ENCODE peak calls at places on chromosome 12, in ten cellular contexts. S is ovary, M is tibial nerve, L is mammary epithelial cell, Z is breast epithelium, O is tibial artery, K is left ventricle myocardium inferior, I is small intestine, Q is suprapubic skin, U is SK-N-SH. H is an unnamed sample. For H3K36me3, H3K27me3 and H3K4me1, the result is how much of the 10 kb centered on the place peaks cover.

GRCh38 chr12:94553130-94553519 is 93.5 kb upstream of the CEP83 start:
- DNase-seq in S (peak), M (no peak), L (peak), Z (no peak), O (no peak), K (no peak), I (no peak), Q (no peak), U (no peak), H (no peak)

GRCh38 chr12:29316772-29317171 is 64.2 kb downstream of the ERGIC2 start:
- DNase-seq in S (no peak), M (no peak), L (peak), Z (no peak), O (no peak), K (peak), I (peak), Q (no peak), U (no peak), H (no peak)

GRCh38 chr12:129075451-129076208 is 222.4 kb downstream of the GLT1D1 start:
- DNase-seq in S (no peak), M (no peak), L (no peak), Z (no peak), O (no peak), K (no peak), I (no peak), Q (no peak), U (no peak), H (no peak)

GRCh38 chr12:15200703-15201102 is 20.5 kb downstream of the RERG start:
- DNase-seq in S (no peak), M (no peak), L (no peak), Z (no peak), O (no peak), K (no peak), I (no peak), Q (no peak), U (no peak), H (no peak)

GRCh38 chr12:125143491-125143890 is 78.3 kb downstream of the AACS start:
- DNase-seq in S (no peak), M (no peak), L (no peak), Z (no peak), O (no peak), K (peak), I (peak), Q (no peak), U (peak), H (no peak)

GRCh38 chr12:74752196-74752595 is 214.6 kb downstream of the ATXN7L3B start:
- DNase-seq in S (no peak), M (no peak), L (no peak), Z (no peak), O (no peak), K (no peak), I (no peak), Q (no peak), U (no peak), H (no peak)

GRCh38 chr12:71060426-71060825 is 97.4 kb downstream of the TSPAN8 start:
- DNase-seq in S (no peak), M (no peak), L (no peak), Z (no peak), O (no peak), K (no peak), I (no peak), Q (no peak), U (no peak), H (no peak)

GRCh38 chr12:123097521-123098084 is 53.3 kb downstream of the PITPNM2 start:
- DNase-seq in S (peak), M (no peak), L (no peak), Z (no peak), O (peak), K (peak), I (no peak), Q (no peak), U (no peak), H (no peak)

GRCh38 chr12:47509398-47509851 is 196.4 kb downstream of the RPAP3 start:
- DNase-seq in S (no peak), M (no peak), L (peak), Z (no peak), O (no peak), K (no peak), I (no peak), Q (no peak), U (no peak), H (no peak)

GRCh38 chr12:49131973-49132461 is 822 bp upstream of the TUBA1B start:
- DNase-seq in S (no peak), M (peak), L (peak), Z (no peak), O (no peak), K (no peak), I (peak), Q (no peak), U (no peak), H (no peak)

GRCh38 chr12:132558861-132559623 is 51.3 kb downstream of the LRCOL1 start:
- DNase-seq in S (no peak), M (no peak), L (no peak), Z (no peak), O (no peak), K (no peak), I (no peak), Q (no peak), U (no peak), H (no peak)

GRCh38 chr12:73057428-73057827 is 785.3 kb downstream of the TRHDE start:
- DNase-seq in S (no peak), M (no peak), L (no peak), Z (no peak), O (no peak), K (no peak), I (no peak), Q (no peak), U (peak), H (no peak)

GRCh38 chr12:49537709-49538601 is 875 bp upstream of the KCNH3 start:
- DNase-seq in S (no peak), M (no peak), L (no peak), Z (no peak), O (no peak), K (no peak), I (no peak), Q (no peak), U (peak), H (peak)

GRCh38 chr12:14332482-14332881 is 33.0 kb upstream of the ATF7IP start:
- DNase-seq in S (no peak), M (no peak), L (no peak), Z (no peak), O (no peak), K (no peak), I (no peak), Q (no peak), U (no peak), H (no peak)

GRCh38 chr12:52907092-52907810 is 2.4 kb upstream of the KRT8 start:
- DNase-seq in S (peak), M (no peak), L (peak), Z (peak), O (no peak), K (peak), I (peak), Q (peak), U (peak), H (peak)

DNA sequence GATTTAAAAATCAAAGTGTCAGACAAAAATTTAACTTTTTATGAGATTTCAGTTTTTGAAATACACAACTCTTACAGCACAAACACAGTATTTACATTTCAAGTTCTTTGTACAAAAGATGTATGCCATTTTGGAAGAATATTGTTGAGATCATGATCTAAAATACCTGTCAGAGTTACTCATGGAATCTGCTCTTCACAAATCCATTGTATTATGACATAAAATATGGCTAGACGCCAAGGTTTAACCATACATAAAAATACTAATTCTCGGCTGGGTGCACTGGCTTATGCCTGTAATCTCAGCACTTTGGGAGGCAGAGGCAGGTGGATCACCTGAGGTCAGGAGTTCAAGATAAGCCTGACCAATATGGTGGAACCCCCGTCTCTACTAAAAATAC is 6.2 kb upstream of the SYCP3 start:
- DNase-seq in S (no peak), M (no peak), L (no peak), Z (no peak), O (no peak), K (no peak), I (no peak), Q (no peak), U (no peak), H (no peak)
- H3K36me3 ChIP-seq in S (under half), M (under half), L (under half), Z (under half), O (under half), K (half or more), I (under half), Q (half or more), U (under half), H (half or more)

DNA sequence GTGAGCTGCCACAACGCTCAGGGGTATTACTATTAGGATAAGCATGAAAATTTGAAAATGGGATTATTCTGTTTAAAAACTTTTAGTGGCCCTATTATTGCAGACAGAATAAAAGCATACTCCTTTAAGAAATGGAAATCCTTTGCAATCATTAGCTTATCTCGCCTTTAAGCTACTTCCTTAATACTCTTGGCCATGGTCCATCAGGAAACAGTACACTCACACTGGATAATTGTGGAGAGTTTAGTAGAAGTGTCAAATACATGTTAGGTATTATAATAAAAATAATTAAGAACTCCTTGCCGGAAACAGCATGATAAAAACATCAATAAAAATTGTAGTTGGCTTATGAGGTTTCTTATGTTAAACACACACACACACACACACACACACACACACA is 100.4 kb upstream of the PPFIA2 start:
- DNase-seq in S (no peak), M (no peak), L (no peak), Z (no peak), O (no peak), K (no peak), I (peak), Q (no peak), U (no peak), H (no peak)
- H3K27me3 ChIP-seq in S (under half), M (under half), L (under half), Z (under half), O (under half), K (under half), I (under half), Q (under half), U (under half), H (under half)

DNA sequence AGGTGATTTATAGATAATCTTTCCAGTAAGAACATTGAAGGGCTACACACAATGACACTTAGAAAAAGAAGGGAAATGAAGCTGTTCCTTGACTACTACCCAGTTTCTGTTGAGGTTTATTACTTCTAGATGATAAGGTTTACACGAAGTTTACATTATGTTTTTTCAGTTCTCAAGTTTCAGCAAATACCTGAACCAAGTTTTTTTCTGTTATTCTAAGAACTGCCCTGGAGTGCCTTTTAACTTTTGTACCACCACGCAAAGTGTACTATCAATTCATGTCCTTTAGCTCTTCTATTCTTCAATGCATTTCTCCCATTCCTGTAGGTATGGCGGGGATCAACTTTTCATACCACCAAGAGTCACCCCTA is 5.8 kb downstream of the FBXL14 start:
- DNase-seq in S (no peak), M (no peak), L (no peak), Z (no peak), O (no peak), K (no peak), I (no peak), Q (no peak), U (no peak), H (no peak)
- H3K4me1 ChIP-seq in S (under half), M (under half), L (under half), Z (under half), O (under half), K (half or more), I (under half), Q (half or more), U (under half), H (under half)

DNA sequence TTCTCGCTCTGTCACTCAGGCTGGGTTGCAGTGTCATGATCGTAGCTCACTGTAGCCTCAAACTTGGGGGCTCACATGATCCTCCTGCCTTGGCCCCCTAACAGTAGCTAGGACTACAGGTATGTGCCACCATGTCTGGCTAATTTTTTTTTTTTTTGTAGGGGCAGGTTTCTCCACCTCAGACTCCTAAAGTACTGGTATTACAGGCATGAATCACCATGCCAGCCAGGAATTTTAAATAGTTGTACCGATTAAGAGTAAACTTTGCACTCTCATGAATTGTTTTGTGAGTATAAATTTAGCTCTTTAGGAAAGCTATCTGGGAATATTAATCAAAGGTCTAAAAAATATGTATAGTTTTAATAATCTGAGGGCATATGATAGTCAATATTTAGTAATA is 25.5 kb downstream of the YEATS4 start:
- DNase-seq in S (no peak), M (no peak), L (no peak), Z (no peak), O (no peak), K (no peak), I (no peak), Q (no peak), U (no peak), H (no peak)
- H3K36me3 ChIP-seq in S (under half), M (under half), L (under half), Z (under half), O (under half), K (under half), I (under half), Q (under half), U (under half), H (under half)